ENCODE peak calls at places on chromosomes 16 and 17, in four cellular contexts. V is mucosa of descending colon, M is HFFc6, T is mesothelial cell of epicardium. G is an unnamed sample.

GRCh38 chr17:7133424-7133823 is 18.8 kb upstream of the ASGR2 start:
- DNase-seq in V (no peak), M (no peak), T (no peak), G (no peak)

GRCh38 chr16:67068212-67068753 is 39.3 kb downstream of the CBFB start:
- DNase-seq in V (no peak), M (peak), T (no peak), G (no peak)

GRCh38 chr16:82755570-82756282 is 129.0 kb downstream of the CDH13 start:
- DNase-seq in V (no peak), M (no peak), T (no peak), G (peak)

GRCh38 chr16:9134739-9135138 is 43.3 kb downstream of the HAPSTR1 start:
- DNase-seq in V (peak), M (peak), T (no peak), G (peak)

GRCh38 chr16:54685682-54686081 is 245.0 kb upstream of the IRX5 start:
- DNase-seq in V (no peak), M (no peak), T (no peak), G (no peak)

GRCh38 chr16:87207965-87208364 is 109.2 kb downstream of the C16orf95 start:
- DNase-seq in V (no peak), M (no peak), T (no peak), G (no peak)

GRCh38 chr17:72771734-72772133 is 320.8 kb downstream of the SLC39A11 start:
- DNase-seq in V (no peak), M (no peak), T (no peak), G (no peak)

GRCh38 chr16:17556276-17557052 is 85.7 kb upstream of the XYLT1 start:
- DNase-seq in V (peak), M (peak), T (no peak), G (peak)

GRCh38 chr16:23950291-23950894 is 114.6 kb downstream of the PRKCB start:
- DNase-seq in V (no peak), M (no peak), T (no peak), G (no peak)

GRCh38 chr16:8589293-8590160 is 784 bp downstream of the TMEM114 start:
- DNase-seq in V (no peak), M (no peak), T (no peak), G (no peak)

GRCh38 chr17:28743243-28744103 is at the start of gene TRAF4:
- DNase-seq in V (peak), M (peak), T (peak), G (peak)
- TF ChIP-seq CTCF in V (no peak), M (no peak), T (no peak), G (peak)

GRCh38 chr17:409848-410673 is 57.5 kb upstream of the RPH3AL start:
- DNase-seq in V (peak), M (peak), T (peak), G (peak)
- TF ChIP-seq CTCF in V (peak), M (no peak), T (no peak), G (no peak)

GRCh38 chr17:50657627-50658026 is 22.9 kb downstream of the ABCC3 start:
- DNase-seq in V (peak), M (no peak), T (no peak), G (no peak)
- TF ChIP-seq CTCF in V (no peak), M (no peak), T (no peak), G (no peak)

DNA sequence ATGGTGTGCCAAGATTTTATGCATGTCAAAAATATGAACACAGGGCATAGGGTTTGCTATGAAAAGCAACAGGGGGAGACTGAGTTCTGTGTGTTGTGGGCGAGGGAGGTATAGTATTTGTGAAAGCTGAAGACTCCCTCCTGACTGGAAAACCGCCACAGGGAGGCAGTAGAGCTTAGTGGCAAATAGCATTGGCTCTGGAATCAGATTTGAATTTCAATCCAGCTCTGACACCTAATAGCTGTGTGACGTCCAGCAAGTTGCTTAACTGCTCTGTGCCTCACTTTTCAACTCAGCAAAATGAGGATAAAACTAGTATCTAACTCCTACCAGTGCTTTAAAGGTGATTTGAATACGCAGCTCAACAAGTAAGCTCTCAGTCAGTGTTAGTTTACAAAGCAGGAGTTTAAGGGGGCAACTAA is 22.0 kb downstream of the KPNA2 start:
- DNase-seq in V (peak), M (peak), T (no peak), G (peak)
- TF ChIP-seq CTCF in V (peak), M (peak), T (no peak), G (peak)

GRCh38 chr16:4262303-4262835 is 10.5 kb downstream of the TFAP4 start:
- DNase-seq in V (no peak), M (no peak), T (no peak), G (no peak)

GRCh38 chr16:4264546-4264945 is 8.3 kb downstream of the TFAP4 start:
- DNase-seq in V (no peak), M (no peak), T (no peak), G (no peak)

GRCh38 chr16:4261557-4262172 is 11.2 kb downstream of the TFAP4 start:
- DNase-seq in V (no peak), M (no peak), T (peak), G (peak)

GRCh38 chr16:4265676-4266075 is 7.1 kb downstream of the TFAP4 start:
- DNase-seq in V (no peak), M (no peak), T (no peak), G (no peak)

DNA sequence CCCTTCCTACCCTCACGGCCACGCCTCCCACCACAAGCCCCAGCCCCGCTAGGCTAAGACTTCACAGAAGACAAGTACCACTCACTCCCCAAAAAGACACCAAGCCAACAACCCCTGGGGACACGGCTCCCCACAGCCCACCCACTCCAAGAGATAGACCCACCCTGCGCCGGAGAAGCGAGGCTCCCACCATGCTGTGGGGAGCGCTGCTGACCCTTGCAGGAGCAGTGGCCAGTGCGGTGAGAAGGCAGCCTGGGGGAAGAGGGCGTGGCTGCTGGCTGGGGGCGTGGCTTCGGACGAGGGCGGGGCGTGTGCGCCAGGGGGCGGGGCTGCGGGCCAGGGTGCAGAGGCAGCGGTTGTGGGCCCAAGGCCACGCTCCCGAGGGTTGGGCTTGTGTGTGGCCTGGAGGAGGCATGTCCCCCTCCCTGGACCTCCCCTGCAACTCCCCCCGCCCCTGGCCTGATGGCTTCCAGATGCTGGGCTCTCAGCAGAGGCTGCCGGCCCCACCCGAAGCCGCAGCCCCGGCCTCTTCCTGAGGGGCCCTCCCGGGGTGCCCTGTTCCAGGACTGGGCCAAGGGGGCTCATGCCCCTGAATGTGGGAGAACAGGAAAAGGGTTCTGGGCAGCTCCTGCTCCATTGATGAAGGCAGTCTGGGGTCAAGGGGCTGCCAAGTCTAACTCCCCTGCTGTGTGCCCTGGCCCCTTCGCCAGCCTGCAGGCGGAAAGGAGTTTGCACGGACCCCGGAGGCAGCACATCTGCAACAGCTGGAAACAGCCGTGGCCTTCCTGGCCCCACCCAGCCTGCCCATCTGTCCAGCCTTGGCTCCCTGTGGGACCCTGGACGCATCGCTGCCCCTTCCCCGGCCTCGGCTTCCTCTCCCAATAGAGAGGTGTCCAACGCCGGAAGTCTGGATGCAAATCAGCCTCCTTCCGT is 9.1 kb downstream of the TFAP4 start:
- DNase-seq in V (peak), M (peak), T (peak), G (peak)
- TF ChIP-seq CTCF in V (no peak), M (no peak), T (no peak), G (no peak)

DNA sequence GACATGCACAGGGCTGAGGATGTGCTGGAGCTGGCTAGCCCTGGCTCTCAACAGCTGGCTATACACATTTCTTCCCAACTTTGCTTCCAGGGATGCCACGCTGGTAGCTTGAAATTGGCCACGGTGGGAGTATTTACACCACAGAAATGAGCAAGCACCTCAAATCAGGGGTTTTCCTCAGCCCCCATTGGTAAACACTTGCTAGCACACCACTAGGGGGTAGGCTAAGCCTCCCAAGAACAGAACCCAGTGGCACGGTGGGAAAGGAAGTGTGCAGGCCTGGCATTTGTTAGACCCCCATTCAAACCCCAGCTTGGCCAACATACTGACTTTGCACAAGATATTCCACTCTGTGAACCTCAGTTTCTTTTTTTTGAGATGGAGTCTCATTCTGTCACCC is 12.9 kb downstream of the DRC3 start:
- DNase-seq in V (no peak), M (no peak), T (no peak), G (no peak)
- TF ChIP-seq CTCF in V (no peak), M (peak), T (no peak), G (peak)

GRCh38 chr17:76170114-76170513 is 29.1 kb upstream of the FOXJ1 start:
- DNase-seq in V (no peak), M (no peak), T (no peak), G (no peak)

GRCh38 chr17:76164331-76164730 is 23.3 kb upstream of the FOXJ1 start:
- DNase-seq in V (no peak), M (no peak), T (no peak), G (no peak)

GRCh38 chr17:76163919-76164318 is 22.9 kb upstream of the FOXJ1 start:
- DNase-seq in V (no peak), M (no peak), T (no peak), G (no peak)

GRCh38 chr17:76166906-76167305 is 25.9 kb upstream of the FOXJ1 start:
- DNase-seq in V (no peak), M (no peak), T (no peak), G (no peak)

DNA sequence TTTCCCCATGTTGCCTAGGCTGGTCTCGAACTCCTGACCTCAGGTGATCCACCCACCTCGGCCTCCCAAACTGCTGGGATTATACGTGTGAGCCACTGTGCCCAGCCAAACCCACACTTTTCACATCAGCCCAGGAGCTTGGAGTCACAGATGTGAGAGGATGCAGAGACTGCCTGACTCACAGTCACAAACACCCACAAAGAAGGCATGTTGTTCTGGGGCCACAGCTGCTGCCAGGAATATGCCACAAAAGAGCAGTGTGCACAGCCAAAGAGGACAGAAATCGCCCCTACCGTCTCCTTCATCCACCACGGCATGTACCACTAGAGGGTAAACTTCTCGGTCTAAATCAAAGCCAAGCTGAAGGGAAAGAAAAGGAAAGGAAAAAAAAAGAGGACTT is 25.1 kb upstream of the FOXJ1 start:
- DNase-seq in V (no peak), M (no peak), T (no peak), G (peak)
- TF ChIP-seq CTCF in V (no peak), M (no peak), T (no peak), G (no peak)

DNA sequence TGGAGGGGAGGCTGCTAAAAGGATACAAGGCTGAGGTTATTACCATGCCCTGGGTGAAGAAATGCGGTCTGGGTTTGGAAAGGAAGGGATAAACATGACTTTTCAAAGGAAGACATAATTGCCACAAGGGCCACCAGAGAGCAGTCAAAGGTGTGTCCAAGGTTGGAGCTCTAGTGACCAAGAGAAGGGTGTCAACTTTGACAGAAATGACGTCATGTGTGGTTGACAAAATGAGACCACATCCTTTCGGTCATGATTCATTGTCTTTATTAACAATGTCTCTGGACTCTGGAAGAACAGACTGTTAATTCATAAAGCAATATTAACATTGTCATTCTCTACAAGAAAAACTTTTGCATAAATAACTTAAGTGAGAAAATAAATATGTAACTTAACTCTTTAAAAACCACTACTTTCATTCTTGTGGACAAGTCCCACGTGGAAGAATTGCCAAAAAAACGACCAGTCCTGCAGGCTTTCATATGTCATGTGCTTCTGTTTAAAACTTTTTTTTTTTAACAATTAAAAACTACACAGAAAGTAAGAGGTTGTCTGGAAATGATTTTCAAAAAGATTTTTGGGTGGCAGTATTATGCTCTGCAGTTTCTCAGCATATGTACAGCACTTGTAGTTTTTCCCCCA is 5.0 kb downstream of the SOST start:
- DNase-seq in V (no peak), M (peak), T (no peak), G (no peak)
- TF ChIP-seq CTCF in V (no peak), M (no peak), T (no peak), G (no peak)

GRCh38 chr16:28553776-28554633 is at the start of gene SGF29:
- DNase-seq in V (peak), M (peak), T (peak), G (peak)
- TF ChIP-seq CTCF in V (peak), M (peak), T (no peak), G (peak)

G was measured in astrocyte of the spinal cord.